ENCODE peak calls at places on chromosomes 3 and 15, in eight cellular contexts. One of them, this sample, is unnamed.

GRCh38 chr3:168121175-168121853 is 25.6 kb upstream of the GOLIM4 start:
- DNase-seq in MCF 10A: peak; percentile 10
- DNase-seq in fibroblast of pulmonary artery: peak; percentile 84
- DNase-seq in hepatocyte: no peak
- DNase-seq in upper lobe of right lung: no peak
- DNase-seq in spleen: no peak
- DNase-seq in AG10803: peak; percentile 37
- DNase-seq in IMR-90: peak; percentile 18
- DNase-seq in this sample: no peak

GRCh38 chr15:36370735-36371115 is 208.7 kb upstream of the CDIN1 start:
- DNase-seq in MCF 10A: peak; percentile 34
- DNase-seq in fibroblast of pulmonary artery: peak; percentile 67
- DNase-seq in hepatocyte: no peak
- DNase-seq in upper lobe of right lung: no peak
- DNase-seq in spleen: no peak
- DNase-seq in AG10803: peak; percentile 83
- DNase-seq in IMR-90: peak; percentile 88
- DNase-seq in this sample: no peak

GRCh38 chr3:134314588-134315285 is 59.5 kb downstream of the AMOTL2 start:
- DNase-seq in MCF 10A: peak; percentile 42
- DNase-seq in fibroblast of pulmonary artery: no peak
- DNase-seq in hepatocyte: no peak
- DNase-seq in upper lobe of right lung: no peak
- DNase-seq in spleen: peak; percentile 70
- DNase-seq in AG10803: no peak
- DNase-seq in IMR-90: no peak
- DNase-seq in this sample: no peak

GRCh38 chr15:100714749-100715342 is 112.5 kb downstream of the ASB7 start:
- DNase-seq in MCF 10A: no peak
- DNase-seq in fibroblast of pulmonary artery: no peak
- DNase-seq in hepatocyte: no peak
- DNase-seq in upper lobe of right lung: no peak
- DNase-seq in spleen: peak; percentile 53
- DNase-seq in AG10803: no peak
- DNase-seq in IMR-90: no peak
- DNase-seq in this sample: no peak

GRCh38 chr15:96264801-96265515 is 65.5 kb upstream of the NR2F2 start:
- DNase-seq in MCF 10A: peak; percentile 17
- DNase-seq in fibroblast of pulmonary artery: peak; percentile 28
- DNase-seq in hepatocyte: peak; percentile 46
- DNase-seq in upper lobe of right lung: no peak
- DNase-seq in spleen: no peak
- DNase-seq in AG10803: peak; percentile 37
- DNase-seq in IMR-90: peak; percentile 60
- DNase-seq in this sample: no peak

GRCh38 chr3:138938877-138939562 is 7.9 kb downstream of the FOXL2 start:
- DNase-seq in MCF 10A: no peak
- DNase-seq in fibroblast of pulmonary artery: no peak
- DNase-seq in hepatocyte: no peak
- DNase-seq in upper lobe of right lung: no peak
- DNase-seq in spleen: no peak
- DNase-seq in AG10803: no peak
- DNase-seq in IMR-90: no peak
- DNase-seq in this sample: no peak

GRCh38 chr3:42665050-42665878 is 11.8 kb downstream of the ZBTB47 start:
- DNase-seq in MCF 10A: no peak
- DNase-seq in fibroblast of pulmonary artery: no peak
- DNase-seq in hepatocyte: no peak
- DNase-seq in upper lobe of right lung: no peak
- DNase-seq in spleen: no peak
- DNase-seq in AG10803: no peak
- DNase-seq in IMR-90: no peak
- DNase-seq in this sample: no peak

GRCh38 chr3:36653095-36653494 is 111.3 kb downstream of the DCLK3 start:
- DNase-seq in MCF 10A: peak; percentile 52
- DNase-seq in fibroblast of pulmonary artery: peak; percentile 3
- DNase-seq in hepatocyte: peak; percentile 54
- DNase-seq in upper lobe of right lung: no peak
- DNase-seq in spleen: no peak
- DNase-seq in AG10803: peak; percentile 55
- DNase-seq in IMR-90: peak; percentile 57
- DNase-seq in this sample: no peak

GRCh38 chr3:42159706-42160472 is 68.7 kb downstream of the TRAK1 start:
- DNase-seq in MCF 10A: peak; percentile 86
- DNase-seq in fibroblast of pulmonary artery: no peak
- DNase-seq in hepatocyte: peak; percentile 86
- DNase-seq in upper lobe of right lung: peak; percentile 92
- DNase-seq in spleen: peak; percentile 77
- DNase-seq in AG10803: peak; percentile 28
- DNase-seq in IMR-90: no peak
- DNase-seq in this sample: no peak

GRCh38 chr3:72123908-72124441 is 339.0 kb upstream of the PROK2 start:
- DNase-seq in MCF 10A: peak; percentile 100
- DNase-seq in fibroblast of pulmonary artery: peak; percentile 96
- DNase-seq in hepatocyte: peak; percentile 66
- DNase-seq in upper lobe of right lung: no peak
- DNase-seq in spleen: no peak
- DNase-seq in AG10803: peak; percentile 92
- DNase-seq in IMR-90: peak; percentile 78
- DNase-seq in this sample: no peak

GRCh38 chr15:51267714-51268105 is 70.7 kb downstream of the CYP19A1 start:
- DNase-seq in MCF 10A: no peak
- DNase-seq in fibroblast of pulmonary artery: no peak
- DNase-seq in hepatocyte: no peak
- DNase-seq in upper lobe of right lung: no peak
- DNase-seq in spleen: no peak
- DNase-seq in AG10803: no peak
- DNase-seq in IMR-90: no peak
- DNase-seq in this sample: no peak

GRCh38 chr3:188380722-188381121 is 226.8 kb downstream of the LPP start:
- DNase-seq in MCF 10A: no peak
- DNase-seq in fibroblast of pulmonary artery: no peak
- DNase-seq in hepatocyte: no peak
- DNase-seq in upper lobe of right lung: no peak
- DNase-seq in spleen: no peak
- DNase-seq in AG10803: no peak
- DNase-seq in IMR-90: no peak
- DNase-seq in this sample: no peak

GRCh38 chr15:92000709-92001108 is 147.2 kb downstream of the SLCO3A1 start:
- DNase-seq in MCF 10A: no peak
- DNase-seq in fibroblast of pulmonary artery: no peak
- DNase-seq in hepatocyte: no peak
- DNase-seq in upper lobe of right lung: no peak
- DNase-seq in spleen: no peak
- DNase-seq in AG10803: no peak
- DNase-seq in IMR-90: no peak
- DNase-seq in this sample: no peak

GRCh38 chr3:188915137-188915536 is 256.6 kb upstream of the TPRG1 start:
- DNase-seq in MCF 10A: no peak
- DNase-seq in fibroblast of pulmonary artery: peak; percentile 56
- DNase-seq in hepatocyte: no peak
- DNase-seq in upper lobe of right lung: no peak
- DNase-seq in spleen: no peak
- DNase-seq in AG10803: peak; percentile 67
- DNase-seq in IMR-90: peak; percentile 63
- DNase-seq in this sample: no peak

GRCh38 chr3:146274833-146275232 is 23.9 kb upstream of the PLSCR4 start:
- DNase-seq in MCF 10A: no peak
- DNase-seq in fibroblast of pulmonary artery: peak; percentile 98
- DNase-seq in hepatocyte: no peak
- DNase-seq in upper lobe of right lung: no peak
- DNase-seq in spleen: no peak
- DNase-seq in AG10803: peak; percentile 91
- DNase-seq in IMR-90: peak; percentile 98
- DNase-seq in this sample: no peak

GRCh38 chr3:123194552-123194951 is 7.2 kb upstream of the SEC22A start:
- DNase-seq in MCF 10A: no peak
- DNase-seq in fibroblast of pulmonary artery: peak; percentile 33
- DNase-seq in hepatocyte: peak; percentile 25
- DNase-seq in upper lobe of right lung: peak; percentile 67
- DNase-seq in spleen: no peak
- DNase-seq in AG10803: peak; percentile 11
- DNase-seq in IMR-90: peak; percentile 19
- DNase-seq in this sample: no peak

GRCh38 chr15:95252404-95252803 is 1021.0 kb downstream of the MCTP2 start:
- DNase-seq in MCF 10A: no peak
- DNase-seq in fibroblast of pulmonary artery: peak; percentile 31
- DNase-seq in hepatocyte: no peak
- DNase-seq in upper lobe of right lung: no peak
- DNase-seq in spleen: no peak
- DNase-seq in AG10803: no peak
- DNase-seq in IMR-90: peak; percentile 49
- DNase-seq in this sample: no peak

GRCh38 chr3:48532271-48532973 is 24.2 kb downstream of the PFKFB4 start:
- DNase-seq in MCF 10A: no peak
- DNase-seq in fibroblast of pulmonary artery: peak; percentile 7
- DNase-seq in hepatocyte: no peak
- DNase-seq in upper lobe of right lung: no peak
- DNase-seq in spleen: no peak
- DNase-seq in AG10803: no peak
- DNase-seq in IMR-90: no peak
- DNase-seq in this sample: no peak

GRCh38 chr15:58139631-58140522 is 1.7 kb downstream of the AQP9 start:
- DNase-seq in MCF 10A: peak; percentile 31
- DNase-seq in fibroblast of pulmonary artery: peak; percentile 36
- DNase-seq in hepatocyte: no peak
- DNase-seq in upper lobe of right lung: no peak
- DNase-seq in spleen: no peak
- DNase-seq in AG10803: peak; percentile 82
- DNase-seq in IMR-90: no peak
- DNase-seq in this sample: no peak

GRCh38 chr3:136753112-136753939 is 1.1 kb upstream of the STAG1 start:
- DNase-seq in MCF 10A: peak; percentile 18
- DNase-seq in fibroblast of pulmonary artery: no peak
- DNase-seq in hepatocyte: no peak
- DNase-seq in upper lobe of right lung: no peak
- DNase-seq in spleen: no peak
- DNase-seq in AG10803: peak; percentile 11
- DNase-seq in IMR-90: no peak
- DNase-seq in this sample: no peak

GRCh38 chr3:39910828-39911464 is 101.5 kb downstream of the MYRIP start:
- DNase-seq in MCF 10A: peak; percentile 8
- DNase-seq in fibroblast of pulmonary artery: peak; percentile 26
- DNase-seq in hepatocyte: peak; percentile 41
- DNase-seq in upper lobe of right lung: no peak
- DNase-seq in spleen: no peak
- DNase-seq in AG10803: peak; percentile 61
- DNase-seq in IMR-90: no peak
- DNase-seq in this sample: no peak

GRCh38 chr3:127848131-127849129 is 26.1 kb upstream of the MGLL start:
- DNase-seq in MCF 10A: no peak
- DNase-seq in fibroblast of pulmonary artery: peak; percentile 21
- DNase-seq in hepatocyte: peak; percentile 34
- DNase-seq in upper lobe of right lung: no peak
- DNase-seq in spleen: no peak
- DNase-seq in AG10803: peak; percentile 36
- DNase-seq in IMR-90: peak; percentile 18
- DNase-seq in this sample: no peak
- TF ChIP-seq CTCF in MCF 10A: no peak
- TF ChIP-seq CTCF in fibroblast of pulmonary artery: peak; percentile 10
- TF ChIP-seq CTCF in hepatocyte: peak; percentile 6
- TF ChIP-seq CTCF in upper lobe of right lung: peak; percentile 10
- TF ChIP-seq CTCF in spleen: no peak
- TF ChIP-seq CTCF in AG10803: peak; percentile 36
- TF ChIP-seq CTCF in IMR-90: no peak
- TF ChIP-seq CTCF in this sample: no peak

DNA sequence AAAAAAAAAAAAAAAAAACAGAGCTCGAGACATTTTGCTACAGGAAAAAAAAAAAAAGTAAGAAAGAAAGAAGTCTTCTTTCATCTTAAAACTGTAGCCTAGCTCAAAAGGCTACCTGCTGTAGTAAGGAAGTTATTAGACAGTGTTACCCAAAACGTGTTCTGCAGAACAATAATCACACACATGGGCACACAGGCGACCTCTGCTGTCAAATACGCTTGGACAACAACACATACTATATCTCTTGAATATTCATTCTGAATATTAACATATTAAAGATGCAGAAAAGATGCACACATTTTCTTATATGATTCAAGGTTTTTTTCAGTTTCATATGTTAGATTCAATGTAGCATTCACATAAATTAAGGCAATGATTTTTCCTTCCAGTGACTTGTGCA is 215.8 kb downstream of the ROBO1 start:
- DNase-seq in MCF 10A: peak; percentile 8
- DNase-seq in fibroblast of pulmonary artery: no peak
- DNase-seq in hepatocyte: no peak
- DNase-seq in upper lobe of right lung: no peak
- DNase-seq in spleen: no peak
- DNase-seq in AG10803: no peak
- DNase-seq in IMR-90: no peak
- DNase-seq in this sample: no peak
- TF ChIP-seq CTCF in MCF 10A: no peak
- TF ChIP-seq CTCF in fibroblast of pulmonary artery: no peak
- TF ChIP-seq CTCF in hepatocyte: no peak
- TF ChIP-seq CTCF in upper lobe of right lung: no peak
- TF ChIP-seq CTCF in spleen: no peak
- TF ChIP-seq CTCF in AG10803: no peak
- TF ChIP-seq CTCF in IMR-90: no peak
- TF ChIP-seq CTCF in this sample: no peak

DNA sequence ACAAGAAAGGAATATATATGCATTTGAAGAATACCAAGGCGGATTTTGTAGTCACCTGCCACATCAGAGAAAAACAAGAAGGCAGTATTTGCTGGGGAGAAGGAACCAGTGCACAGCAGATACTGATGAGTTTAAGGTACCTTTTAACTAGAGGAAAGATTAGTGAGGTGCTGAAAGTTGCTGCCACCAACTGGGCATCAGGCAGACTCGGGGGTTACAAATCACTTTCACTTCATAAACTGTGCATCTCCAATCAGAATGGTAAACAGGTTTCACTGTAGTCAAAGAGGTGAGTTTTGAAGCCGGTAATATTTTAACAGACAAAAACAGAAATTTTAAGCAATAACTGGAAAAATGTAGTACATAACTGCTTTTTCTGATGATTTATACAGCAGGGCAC is 4.1 kb downstream of the FBN1 start:
- DNase-seq in MCF 10A: peak; percentile 40
- DNase-seq in fibroblast of pulmonary artery: peak; percentile 62
- DNase-seq in hepatocyte: no peak
- DNase-seq in upper lobe of right lung: no peak
- DNase-seq in spleen: no peak
- DNase-seq in AG10803: no peak
- DNase-seq in IMR-90: peak; percentile 47
- DNase-seq in this sample: no peak
- TF ChIP-seq CTCF in MCF 10A: peak; percentile 42
- TF ChIP-seq CTCF in fibroblast of pulmonary artery: peak; percentile 59
- TF ChIP-seq CTCF in hepatocyte: peak; percentile 34
- TF ChIP-seq CTCF in upper lobe of right lung: no peak
- TF ChIP-seq CTCF in spleen: peak; percentile 34
- TF ChIP-seq CTCF in AG10803: peak; percentile 54
- TF ChIP-seq CTCF in IMR-90: peak; percentile 40
- TF ChIP-seq CTCF in this sample: no peak

DNA sequence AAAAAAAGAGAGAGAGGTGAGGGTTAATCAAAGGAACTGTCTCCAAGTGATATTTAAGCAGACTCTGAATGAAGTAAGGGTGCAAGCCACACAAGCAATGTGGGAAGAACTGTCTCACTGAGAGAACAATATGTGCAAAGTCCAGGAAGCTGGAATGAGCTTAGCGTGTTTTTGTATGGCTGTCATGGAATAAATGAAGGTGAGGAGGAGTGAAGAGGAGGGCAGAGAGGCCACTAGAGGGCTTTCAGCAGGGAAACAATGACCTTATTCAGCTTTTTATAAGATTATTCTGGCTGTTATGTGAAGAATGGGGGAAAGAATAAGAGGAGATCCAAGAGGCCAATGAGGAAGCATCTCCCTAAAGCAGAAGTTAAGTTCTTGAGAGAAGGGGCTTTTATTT is 86.9 kb upstream of the COL8A1 start:
- DNase-seq in MCF 10A: no peak
- DNase-seq in fibroblast of pulmonary artery: no peak
- DNase-seq in hepatocyte: no peak
- DNase-seq in upper lobe of right lung: no peak
- DNase-seq in spleen: no peak
- DNase-seq in AG10803: no peak
- DNase-seq in IMR-90: no peak
- DNase-seq in this sample: no peak
- TF ChIP-seq CTCF in MCF 10A: no peak
- TF ChIP-seq CTCF in fibroblast of pulmonary artery: peak; percentile 12
- TF ChIP-seq CTCF in hepatocyte: no peak
- TF ChIP-seq CTCF in upper lobe of right lung: no peak
- TF ChIP-seq CTCF in spleen: no peak
- TF ChIP-seq CTCF in AG10803: no peak
- TF ChIP-seq CTCF in IMR-90: no peak
- TF ChIP-seq CTCF in this sample: no peak

This sample was measured in omental fat pad.